ENCODE peak calls at places on chromosomes 7 and 10, in seven cellular contexts. D is stimulated activated naive CD8-positive, alpha-beta T cell treated with anti-CD3 and anti-CD28 coated beads, Interleukin-15, amount 100 ng/mL, for 72 hours; K is RWPE1; V is central memory CD4-positive, alpha-beta T cell; C is thyroid gland; N is transverse colon; Q is neural progenitor cell. P is an unnamed sample.

GRCh38 chr7:4650471-4651047 is 31.5 kb upstream of the FOXK1 start:
- DNase-seq in D (no peak), Q (peak; percentile 97), V (no peak), K (no peak), C (no peak), N (no peak), P (peak; percentile 78)

GRCh38 chr10:77594171-77594783 is 43.3 kb downstream of the KCNMA1 start:
- DNase-seq in N (no peak), D (no peak), Q (no peak), K (no peak), V (no peak), C (no peak), P (no peak)

GRCh38 chr10:71128311-71129010 is 83.9 kb upstream of the UNC5B start:
- DNase-seq in C (peak; percentile 9), D (no peak), N (no peak), Q (no peak), V (no peak), K (no peak), P (no peak)

GRCh38 chr10:102773986-102774385 is 30.2 kb downstream of the WBP1L start:
- DNase-seq in D (peak; percentile 32), Q (no peak), K (no peak), N (peak; percentile 29), C (peak; percentile 38), V (peak; percentile 25), P (no peak)

GRCh38 chr7:141102436-141102835 is 28.6 kb downstream of the TMEM178B start:
- DNase-seq in C (no peak), D (no peak), Q (no peak), V (no peak), K (no peak), N (no peak), P (no peak)

GRCh38 chr7:152551304-152552036 is 115.7 kb upstream of the KMT2C start:
- DNase-seq in K (no peak), N (no peak), D (no peak), V (no peak), Q (no peak), C (no peak), P (no peak)

GRCh38 chr10:35739998-35740397 is 97.9 kb upstream of the FZD8 start:
- DNase-seq in C (no peak), K (peak; percentile 13), D (no peak), Q (no peak), V (no peak), N (no peak), P (no peak)

GRCh38 chr7:23938937-23939552 is 229.0 kb downstream of the STK31 start:
- DNase-seq in V (no peak), K (peak; percentile 45), N (peak; percentile 38), C (peak; percentile 13), D (no peak), Q (peak; percentile 65), P (peak; percentile 55)

GRCh38 chr7:27526991-27527722 is 135.5 kb downstream of the HIBADH start:
- DNase-seq in C (no peak), K (no peak), N (no peak), D (no peak), V (no peak), Q (peak; percentile 14), P (no peak)

GRCh38 chr7:5177060-5177459 is 13.0 kb upstream of the WIPI2 start:
- DNase-seq in Q (peak; percentile 43), D (no peak), N (peak; percentile 40), C (peak; percentile 82), V (no peak), K (peak; percentile 24), P (no peak)

GRCh38 chr10:17431871-17432311 is 22.5 kb downstream of the ST8SIA6 start:
- DNase-seq in C (no peak), V (no peak), K (no peak), D (no peak), N (no peak), Q (no peak), P (no peak)

GRCh38 chr10:86461963-86462804 is 59.4 kb downstream of the WAPL start:
- DNase-seq in Q (no peak), K (no peak), D (no peak), V (no peak), N (no peak), C (no peak), P (peak; percentile 16)

GRCh38 chr7:148304456-148304855 is 286.1 kb upstream of the C7orf33 start:
- DNase-seq in V (no peak), C (no peak), N (peak; percentile 21), K (no peak), Q (no peak), D (no peak), P (no peak)

GRCh38 chr10:34124522-34125035 is 690.5 kb downstream of the PARD3 start:
- DNase-seq in V (no peak), C (peak; percentile 70), K (peak; percentile 25), N (no peak), D (peak; percentile 21), Q (no peak), P (no peak)

GRCh38 chr7:127976056-127976455 is 55.2 kb downstream of the LRRC4 start:
- DNase-seq in N (no peak), D (no peak), Q (peak; percentile 77), V (no peak), K (no peak), C (no peak), P (no peak)

GRCh38 chr7:101608772-101609713 is 20.1 kb downstream of the MYL10 start:
- DNase-seq in C (peak; percentile 93), N (peak; percentile 78), K (peak; percentile 76), V (no peak), Q (no peak), D (no peak), P (peak; percentile 73)

GRCh38 chr10:131963350-131963749 is 18.4 kb downstream of the BNIP3 start:
- DNase-seq in Q (no peak), C (no peak), V (no peak), D (no peak), N (no peak), K (no peak), P (no peak)

GRCh38 chr7:157818701-157819516 is 482.1 kb downstream of the DNAJB6 start:
- DNase-seq in D (no peak), Q (peak; percentile 36), K (no peak), N (no peak), V (no peak), C (no peak), P (no peak)

GRCh38 chr10:119401671-119402395 is 140.7 kb downstream of the RGS10 start:
- DNase-seq in V (no peak), D (no peak), K (peak; percentile 85), N (peak; percentile 51), C (no peak), Q (no peak), P (no peak)

GRCh38 chr10:778626-779330 is 89.3 kb upstream of the DIP2C start:
- DNase-seq in K (no peak), D (no peak), Q (no peak), N (no peak), C (no peak), V (no peak), P (peak; percentile 68)

GRCh38 chr7:141700291-141700847 is 1.6 kb downstream of the DENND11 start:
- DNase-seq in N (no peak), K (no peak), D (no peak), C (no peak), Q (no peak), V (no peak), P (no peak)

GRCh38 chr10:128087884-128088695 is 38.1 kb downstream of the MKI67 start:
- DNase-seq in K (no peak), D (no peak), V (no peak), Q (no peak), N (no peak), C (no peak), P (peak; percentile 57)

GRCh38 chr10:3531670-3532069 is 253.3 kb downstream of the KLF6 start:
- DNase-seq in Q (no peak), N (no peak), C (no peak), V (no peak), D (no peak), K (no peak), P (no peak)

GRCh38 chr7:17380696-17381662 is 82.5 kb downstream of the AHR start:
- DNase-seq in N (no peak), C (no peak), K (no peak), Q (no peak), V (no peak), D (no peak), P (no peak)

GRCh38 chr7:133102276-133103060 is 20.6 kb upstream of the CHCHD3 start:
- DNase-seq in V (no peak), K (no peak), N (no peak), C (no peak), D (no peak), Q (no peak), P (no peak)

GRCh38 chr7:148921806-148922205 is 37.7 kb upstream of the EZH2 start:
- DNase-seq in K (no peak), C (peak; percentile 20), N (peak; percentile 73), D (no peak), V (no peak), Q (no peak), P (no peak)

GRCh38 chr7:131557521-131558385 is 1.3 kb upstream of the PODXL start:
- DNase-seq in K (no peak), C (peak; percentile 15), Q (peak; percentile 85), N (peak; percentile 18), V (no peak), D (no peak), P (peak; percentile 93)

GRCh38 chr7:131354390-131354789 is 26.7 kb downstream of the MKLN1 start:
- DNase-seq in K (no peak), V (no peak), Q (no peak), N (no peak), D (no peak), C (no peak), P (no peak)

GRCh38 chr7:46716926-46717325 is 795.9 kb upstream of the IGFBP3 start:
- DNase-seq in D (no peak), K (no peak), V (no peak), N (no peak), Q (no peak), C (no peak), P (no peak)

GRCh38 chr10:71158251-71158650 is 54.1 kb upstream of the UNC5B start:
- DNase-seq in K (no peak), D (no peak), V (no peak), Q (no peak), C (no peak), N (no peak), P (no peak)

GRCh38 chr7:92831716-92832622 is 4.4 kb downstream of the CDK6 start:
- DNase-seq in D (no peak), C (no peak), Q (no peak), N (peak; percentile 21), V (peak; percentile 8), K (peak; percentile 28), P (peak; percentile 19)

GRCh38 chr7:150860978-150861295 is 8.6 kb downstream of the AOC1 start:
- DNase-seq in V (no peak), C (no peak), D (no peak), Q (no peak), K (no peak), N (no peak), P (peak; percentile 36)

GRCh38 chr10:93436577-93436976 is 45.6 kb downstream of the MYOF start:
- DNase-seq in Q (no peak), N (peak; percentile 31), D (no peak), V (no peak), C (peak; percentile 49), K (no peak), P (no peak)

GRCh38 chr7:33854951-33855350 is 50.4 kb upstream of the BMPER start:
- DNase-seq in N (no peak), C (no peak), V (no peak), Q (no peak), D (no peak), K (no peak), P (no peak)

GRCh38 chr10:6138456-6138855 is 49.6 kb downstream of the RBM17 start:
- DNase-seq in D (no peak), Q (no peak), C (no peak), K (no peak), N (no peak), V (no peak), P (no peak)

GRCh38 chr10:11015371-11015934 is 2.2 kb upstream of the CELF2 start:
- DNase-seq in C (no peak), N (no peak), K (no peak), Q (no peak), D (no peak), V (no peak), P (no peak)

GRCh38 chr10:22959292-22959691 is 31.4 kb downstream of the ARMC3 start:
- DNase-seq in D (no peak), V (no peak), Q (no peak), K (no peak), N (no peak), C (no peak), P (no peak)

GRCh38 chr10:3452234-3452633 is 279.7 kb upstream of the PITRM1 start:
- DNase-seq in C (no peak), D (no peak), Q (peak; percentile 34), V (no peak), K (peak; percentile 15), N (no peak), P (peak; percentile 37)

P was measured in H7.